ENCODE peak calls at places on chromosome 10, in seven cellular contexts. One of them, this sample, is unnamed. For H3K9me3, the result is how much of the 10 kb centered on the place peaks cover.

GRCh38 chr10:34476607-34477006 is 338.5 kb downstream of the PARD3 start:
- DNase-seq in K562: no peak
- DNase-seq in HepG2: no peak
- DNase-seq in H1: no peak
- DNase-seq in HCT116: no peak
- DNase-seq in GM12878: no peak
- DNase-seq in endothelial cell of umbilical vein: no peak
- DNase-seq in this sample: no peak

GRCh38 chr10:88271736-88272135 is 311.4 kb downstream of the RNLS start:
- DNase-seq in HCT116: no peak
- DNase-seq in K562: no peak
- DNase-seq in GM12878: no peak
- DNase-seq in HepG2: no peak
- DNase-seq in H1: no peak
- DNase-seq in endothelial cell of umbilical vein: no peak
- DNase-seq in this sample: no peak

GRCh38 chr10:92832998-92833642 is 15.2 kb upstream of the EXOC6 start:
- DNase-seq in K562: no peak
- DNase-seq in HCT116: no peak
- DNase-seq in endothelial cell of umbilical vein: peak
- DNase-seq in H1: no peak
- DNase-seq in GM12878: no peak
- DNase-seq in HepG2: no peak
- DNase-seq in this sample: no peak

GRCh38 chr10:80927419-80928078 is 389.8 kb downstream of the SH2D4B start:
- DNase-seq in endothelial cell of umbilical vein: no peak
- DNase-seq in GM12878: no peak
- DNase-seq in K562: no peak
- DNase-seq in H1: no peak
- DNase-seq in HepG2: no peak
- DNase-seq in HCT116: no peak
- DNase-seq in this sample: no peak

GRCh38 chr10:43135656-43136055 is 2.6 kb upstream of the CSGALNACT2 start:
- DNase-seq in K562: no peak
- DNase-seq in H1: no peak
- DNase-seq in endothelial cell of umbilical vein: no peak
- DNase-seq in HepG2: no peak
- DNase-seq in GM12878: no peak
- DNase-seq in HCT116: no peak
- DNase-seq in this sample: no peak

GRCh38 chr10:86402283-86402931 is 35.8 kb upstream of the GRID1 start:
- DNase-seq in HepG2: peak
- DNase-seq in HCT116: no peak
- DNase-seq in endothelial cell of umbilical vein: no peak
- DNase-seq in GM12878: no peak
- DNase-seq in H1: no peak
- DNase-seq in K562: no peak
- DNase-seq in this sample: no peak

GRCh38 chr10:17123062-17123661 is 6.4 kb downstream of the CUBN start:
- DNase-seq in GM12878: no peak
- DNase-seq in H1: no peak
- DNase-seq in endothelial cell of umbilical vein: no peak
- DNase-seq in HepG2: no peak
- DNase-seq in K562: no peak
- DNase-seq in HCT116: no peak
- DNase-seq in this sample: no peak

GRCh38 chr10:132924046-132924952 is 18.1 kb downstream of the CFAP46 start:
- DNase-seq in H1: no peak
- DNase-seq in K562: no peak
- DNase-seq in HCT116: no peak
- DNase-seq in GM12878: no peak
- DNase-seq in HepG2: no peak
- DNase-seq in endothelial cell of umbilical vein: no peak
- DNase-seq in this sample: no peak

GRCh38 chr10:125559210-125559609 is 123.8 kb downstream of the TEX36 start:
- DNase-seq in GM12878: peak
- DNase-seq in K562: no peak
- DNase-seq in H1: no peak
- DNase-seq in endothelial cell of umbilical vein: no peak
- DNase-seq in HepG2: no peak
- DNase-seq in HCT116: no peak
- DNase-seq in this sample: no peak

GRCh38 chr10:28910960-28911359 is 233.6 kb downstream of the BAMBI start:
- DNase-seq in endothelial cell of umbilical vein: peak
- DNase-seq in HCT116: no peak
- DNase-seq in H1: no peak
- DNase-seq in K562: no peak
- DNase-seq in GM12878: no peak
- DNase-seq in HepG2: no peak
- DNase-seq in this sample: no peak

GRCh38 chr10:4074559-4075407 is 289.8 kb upstream of the KLF6 start:
- DNase-seq in GM12878: no peak
- DNase-seq in HCT116: no peak
- DNase-seq in K562: no peak
- DNase-seq in HepG2: no peak
- DNase-seq in endothelial cell of umbilical vein: no peak
- DNase-seq in H1: no peak
- DNase-seq in this sample: no peak

GRCh38 chr10:95837783-95838182 is 70.0 kb upstream of the CC2D2B start:
- DNase-seq in GM12878: peak
- DNase-seq in HepG2: no peak
- DNase-seq in K562: no peak
- DNase-seq in endothelial cell of umbilical vein: no peak
- DNase-seq in H1: no peak
- DNase-seq in HCT116: no peak
- DNase-seq in this sample: no peak

GRCh38 chr10:95835149-95835860 is 72.5 kb upstream of the CC2D2B start:
- DNase-seq in GM12878: peak
- DNase-seq in K562: no peak
- DNase-seq in endothelial cell of umbilical vein: no peak
- DNase-seq in HCT116: no peak
- DNase-seq in HepG2: no peak
- DNase-seq in H1: no peak
- DNase-seq in this sample: no peak

GRCh38 chr10:95836610-95837367 is 71.0 kb upstream of the CC2D2B start:
- DNase-seq in HepG2: peak
- DNase-seq in K562: no peak
- DNase-seq in H1: no peak
- DNase-seq in HCT116: no peak
- DNase-seq in endothelial cell of umbilical vein: no peak
- DNase-seq in GM12878: no peak
- DNase-seq in this sample: no peak

GRCh38 chr10:95835911-95836310 is 71.9 kb upstream of the CC2D2B start:
- DNase-seq in K562: no peak
- DNase-seq in HepG2: no peak
- DNase-seq in H1: no peak
- DNase-seq in GM12878: no peak
- DNase-seq in HCT116: no peak
- DNase-seq in endothelial cell of umbilical vein: no peak
- DNase-seq in this sample: no peak

GRCh38 chr10:95837368-95837776 is 70.4 kb upstream of the CC2D2B start:
- DNase-seq in HepG2: no peak
- DNase-seq in endothelial cell of umbilical vein: no peak
- DNase-seq in K562: no peak
- DNase-seq in HCT116: no peak
- DNase-seq in H1: no peak
- DNase-seq in GM12878: no peak
- DNase-seq in this sample: no peak
- TF ChIP-seq POLR2AphosphoS5 in HepG2: no peak
- TF ChIP-seq POLR2AphosphoS5 in endothelial cell of umbilical vein: no peak
- TF ChIP-seq POLR2AphosphoS5 in K562: no peak
- TF ChIP-seq POLR2AphosphoS5 in HCT116: no peak
- TF ChIP-seq POLR2AphosphoS5 in H1: no peak
- TF ChIP-seq POLR2AphosphoS5 in GM12878: peak
- TF ChIP-seq POLR2AphosphoS5 in this sample: no peak

DNA sequence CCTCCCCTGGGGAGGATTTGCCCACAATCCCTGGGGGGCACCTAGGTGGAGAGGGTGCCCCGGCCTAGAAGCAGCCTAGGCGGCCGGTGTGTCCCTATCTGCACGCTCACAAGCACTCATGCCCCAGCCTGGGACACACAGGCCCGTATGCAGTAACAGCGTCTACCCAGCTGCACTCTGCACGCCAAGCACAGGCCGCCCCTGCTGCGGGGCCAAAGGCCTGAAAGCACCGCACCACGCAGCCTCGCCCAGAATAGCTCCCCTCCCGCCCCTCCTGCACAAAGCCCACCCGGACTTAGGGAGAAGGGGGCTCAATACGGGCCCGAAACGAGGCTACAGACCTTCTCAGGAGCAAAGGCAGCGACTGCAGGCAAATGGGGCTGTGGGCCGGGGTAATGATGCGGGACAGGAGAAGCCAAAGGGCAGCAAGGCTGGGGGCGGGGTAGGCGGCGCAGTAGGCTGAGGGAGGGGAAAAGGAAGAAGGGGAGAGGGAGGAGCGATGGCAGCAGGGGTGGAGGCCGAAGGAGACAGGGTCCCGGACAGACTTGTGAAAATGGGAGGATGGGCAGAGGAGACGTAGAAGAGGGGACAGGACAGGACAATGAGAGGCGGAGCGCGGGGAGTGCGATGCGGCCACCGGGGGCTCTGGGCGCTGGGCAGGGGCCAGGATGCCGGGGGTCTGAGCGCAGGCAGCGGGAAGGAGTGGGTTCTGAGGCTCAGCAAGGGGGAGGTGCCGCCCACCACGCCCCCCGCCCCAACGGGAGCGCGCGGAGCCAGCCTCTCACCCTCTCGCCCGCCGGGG is 544 bp downstream of the GPRIN2 start:
- DNase-seq in endothelial cell of umbilical vein: no peak
- DNase-seq in K562: no peak
- DNase-seq in HCT116: no peak
- DNase-seq in HepG2: no peak
- DNase-seq in GM12878: no peak
- DNase-seq in H1: peak
- DNase-seq in this sample: no peak
- TF ChIP-seq EZH2 in endothelial cell of umbilical vein: peak
- TF ChIP-seq EZH2 in K562: no peak
- TF ChIP-seq EZH2 in HCT116: no peak
- TF ChIP-seq EZH2 in HepG2: no peak
- TF ChIP-seq EZH2 in GM12878: no peak
- TF ChIP-seq EZH2 in H1: no peak
- TF ChIP-seq EZH2 in this sample: no peak

DNA sequence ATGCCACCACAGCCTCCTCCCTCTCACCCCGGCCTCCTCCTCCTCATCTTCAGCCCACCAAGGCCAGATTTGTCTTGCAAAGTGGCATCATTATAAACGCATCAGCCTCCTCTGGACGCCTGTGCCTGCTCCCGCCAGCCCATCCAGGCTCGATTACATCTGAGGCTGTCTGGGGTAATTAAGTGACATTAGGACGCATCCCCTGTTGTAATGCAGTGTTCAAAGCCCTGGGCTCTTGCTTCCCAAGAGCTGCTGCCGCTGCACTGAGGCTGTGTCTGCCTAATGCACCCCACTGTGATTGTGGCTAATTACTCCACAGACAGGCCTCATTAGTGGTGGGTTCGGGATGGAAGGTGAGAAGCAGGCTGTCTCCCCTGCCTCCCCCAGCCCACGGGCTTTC is 66.0 kb upstream of the PCBD1 start:
- DNase-seq in endothelial cell of umbilical vein: no peak
- DNase-seq in GM12878: no peak
- DNase-seq in H1: no peak
- DNase-seq in HepG2: no peak
- DNase-seq in K562: no peak
- DNase-seq in HCT116: no peak
- DNase-seq in this sample: no peak
- H3K9me3 ChIP-seq in endothelial cell of umbilical vein: under half
- H3K9me3 ChIP-seq in GM12878: under half
- H3K9me3 ChIP-seq in H1: under half
- H3K9me3 ChIP-seq in HepG2: under half
- H3K9me3 ChIP-seq in K562: under half
- H3K9me3 ChIP-seq in HCT116: under half
- H3K9me3 ChIP-seq in this sample: under half

DNA sequence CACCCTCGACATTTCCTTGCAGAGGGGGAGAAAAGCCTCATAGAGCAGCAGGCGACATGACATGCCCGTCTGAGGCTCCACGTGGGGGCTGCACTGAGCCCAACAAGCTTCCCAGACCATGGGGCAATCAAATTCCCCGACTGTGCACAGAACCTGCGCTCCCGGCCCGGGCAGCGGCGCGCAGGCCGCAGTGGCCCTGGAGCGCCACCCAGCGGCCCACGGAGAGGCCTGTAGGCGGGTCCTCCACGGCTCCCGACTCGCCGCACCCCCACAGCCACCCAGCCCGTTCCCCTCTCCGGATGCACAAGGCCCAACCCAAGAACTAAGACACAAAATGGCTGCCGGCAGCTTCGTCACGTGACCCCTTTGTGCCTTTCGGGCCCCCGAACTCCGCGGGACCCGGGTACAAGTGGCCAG is 816 bp downstream of the EPC1 start:
- DNase-seq in endothelial cell of umbilical vein: peak
- DNase-seq in H1: peak
- DNase-seq in K562: peak
- DNase-seq in HepG2: peak
- DNase-seq in HCT116: peak
- DNase-seq in GM12878: peak
- DNase-seq in this sample: peak
- TF ChIP-seq POLR2AphosphoS5 in endothelial cell of umbilical vein: peak
- TF ChIP-seq POLR2AphosphoS5 in H1: peak
- TF ChIP-seq POLR2AphosphoS5 in K562: peak
- TF ChIP-seq POLR2AphosphoS5 in HepG2: peak
- TF ChIP-seq POLR2AphosphoS5 in HCT116: peak
- TF ChIP-seq POLR2AphosphoS5 in GM12878: no peak
- TF ChIP-seq POLR2AphosphoS5 in this sample: peak

GRCh38 chr10:70672993-70673928 is 955 bp downstream of the ADAMTS14 start:
- DNase-seq in K562: peak
- DNase-seq in endothelial cell of umbilical vein: no peak
- DNase-seq in HCT116: no peak
- DNase-seq in H1: no peak
- DNase-seq in GM12878: no peak
- DNase-seq in HepG2: no peak
- DNase-seq in this sample: no peak
- TF ChIP-seq EZH2 in K562: no peak
- TF ChIP-seq EZH2 in endothelial cell of umbilical vein: peak
- TF ChIP-seq EZH2 in HCT116: no peak
- TF ChIP-seq EZH2 in H1: no peak
- TF ChIP-seq EZH2 in GM12878: no peak
- TF ChIP-seq EZH2 in HepG2: no peak
- TF ChIP-seq EZH2 in this sample: no peak

GRCh38 chr10:37813763-37814162 is 43.6 kb downstream of the ZNF248 start:
- DNase-seq in HepG2: no peak
- DNase-seq in H1: no peak
- DNase-seq in K562: no peak
- DNase-seq in HCT116: no peak
- DNase-seq in GM12878: no peak
- DNase-seq in endothelial cell of umbilical vein: no peak
- DNase-seq in this sample: no peak
- H3K9me3 ChIP-seq in HepG2: under half
- H3K9me3 ChIP-seq in H1: half or more
- H3K9me3 ChIP-seq in K562: under half
- H3K9me3 ChIP-seq in HCT116: under half
- H3K9me3 ChIP-seq in GM12878: under half
- H3K9me3 ChIP-seq in endothelial cell of umbilical vein: under half
- H3K9me3 ChIP-seq in this sample: under half

This sample was measured in SK-N-MC.